ENCODE peak calls at places on chromosomes 16 and 17, in five cellular contexts. X, R, I, M and K are unnamed samples.
A peak's percentile ranks its signal among the peaks of the same experiment; 100 is the strongest.

GRCh38 chr16:13429411-13429810 is 490.5 kb upstream of the ERCC4 start:
- DNase-seq in X (no peak), R (no peak), I (no peak), M (no peak), K (no peak)

GRCh38 chr17:32491371-32492280 is 4.8 kb downstream of the CDK5R1 start:
- DNase-seq in X (no peak), R (no peak), I (no peak), M (no peak), K (no peak)

GRCh38 chr17:19647697-19648474 is 665 bp upstream of the ALDH3A2 start:
- DNase-seq in X (peak; percentile 29), R (peak; percentile 81), I (no peak), M (peak; percentile 78), K (no peak)

GRCh38 chr16:24537474-24538337 is 1.7 kb upstream of the RBBP6 start:
- DNase-seq in X (no peak), R (no peak), I (no peak), M (no peak), K (no peak)

GRCh38 chr17:31877911-31878702 is 19.1 kb upstream of the COPRS start:
- DNase-seq in X (no peak), R (no peak), I (no peak), M (peak; percentile 10), K (no peak)

GRCh38 chr16:10979717-10980601 is 35.6 kb downstream of the CLEC16A start:
- DNase-seq in X (peak; percentile 72), R (no peak), I (no peak), M (peak; percentile 72), K (no peak)

GRCh38 chr16:50314665-50315064 is 48.3 kb downstream of the ADCY7 start:
- DNase-seq in X (no peak), R (no peak), I (no peak), M (no peak), K (no peak)

GRCh38 chr17:34318474-34318873 is 761 bp upstream of the CCL8 start:
- DNase-seq in X (no peak), R (no peak), I (no peak), M (no peak), K (no peak)

GRCh38 chr16:73093146-73094144 is 45.5 kb upstream of the ZFHX3 start:
- DNase-seq in X (no peak), R (no peak), I (no peak), M (peak; percentile 51), K (no peak)

GRCh38 chr17:44438634-44439033 is 49.2 kb upstream of the ITGA2B start:
- DNase-seq in X (no peak), R (no peak), I (no peak), M (no peak), K (no peak)

GRCh38 chr17:72539981-72540897 is 419.4 kb downstream of the SOX9 start:
- DNase-seq in X (no peak), R (peak; percentile 69), I (no peak), M (peak; percentile 83), K (peak; percentile 60)

GRCh38 chr17:35373984-35374765 is 754 bp upstream of the SLFN11 start:
- DNase-seq in X (no peak), R (peak; percentile 70), I (peak; percentile 9), M (peak; percentile 68), K (peak; percentile 46)

GRCh38 chr17:9324864-9325263 is 250.8 kb downstream of the STX8 start:
- DNase-seq in X (no peak), R (no peak), I (no peak), M (peak; percentile 16), K (no peak)

GRCh38 chr17:32187276-32187675 is 45.0 kb downstream of the RHOT1 start:
- DNase-seq in X (no peak), R (no peak), I (no peak), M (no peak), K (no peak)

GRCh38 chr17:60457148-60457547 is 34.9 kb downstream of the CHCT1 start:
- DNase-seq in X (no peak), R (no peak), I (no peak), M (no peak), K (no peak)